ENCODE peak calls at places on chromosome 12, in nine cellular contexts. K is AG04450; G is uterus; P is naive thymus-derived CD4-positive, alpha-beta T cell; V is kidney; U is HepG2; I is psoas muscle; O is RWPE2; R is stomach. Z is an unnamed sample.

GRCh38 chr12:13661005-13661887 is 320.2 kb downstream of the GRIN2B start:
- DNase-seq in K (peak; percentile 3), G (peak; percentile 17), P (peak; percentile 20), V (peak; percentile 43), U (peak; percentile 17), I (peak; percentile 50), O (no peak), R (peak; percentile 61), Z (peak; percentile 23)

GRCh38 chr12:126389215-126389841 is 1324.1 kb downstream of the AACS start:
- DNase-seq in K (peak; percentile 6), G (no peak), P (no peak), V (no peak), U (no peak), I (no peak), O (no peak), R (no peak), Z (no peak)

GRCh38 chr12:132764231-132764630 is 2.6 kb upstream of the ANKLE2 start:
- DNase-seq in K (no peak), G (no peak), P (no peak), V (peak; percentile 41), U (no peak), I (peak; percentile 32), O (no peak), R (no peak), Z (peak; percentile 53)

GRCh38 chr12:122858171-122858570 is 22.9 kb downstream of the HIP1R start:
- DNase-seq in K (no peak), G (no peak), P (no peak), V (peak; percentile 72), U (no peak), I (peak; percentile 48), O (no peak), R (no peak), Z (peak; percentile 55)

GRCh38 chr12:57452181-57452936 is 2.7 kb upstream of the INHBE start:
- DNase-seq in K (peak; percentile 84), G (no peak), P (no peak), V (no peak), U (no peak), I (peak; percentile 64), O (no peak), R (no peak), Z (peak; percentile 58)

GRCh38 chr12:106672308-106673085 is 89.7 kb downstream of the RFX4 start:
- DNase-seq in K (no peak), G (no peak), P (no peak), V (no peak), U (no peak), I (no peak), O (no peak), R (no peak), Z (no peak)

GRCh38 chr12:117433878-117434277 is 72.5 kb upstream of the NOS1 start:
- DNase-seq in K (no peak), G (no peak), P (no peak), V (no peak), U (no peak), I (no peak), O (no peak), R (no peak), Z (no peak)

GRCh38 chr12:53131844-53132243 is 28.6 kb downstream of the SOAT2 start:
- DNase-seq in K (no peak), G (no peak), P (no peak), V (no peak), U (peak; percentile 45), I (no peak), O (no peak), R (no peak), Z (no peak)

DNA sequence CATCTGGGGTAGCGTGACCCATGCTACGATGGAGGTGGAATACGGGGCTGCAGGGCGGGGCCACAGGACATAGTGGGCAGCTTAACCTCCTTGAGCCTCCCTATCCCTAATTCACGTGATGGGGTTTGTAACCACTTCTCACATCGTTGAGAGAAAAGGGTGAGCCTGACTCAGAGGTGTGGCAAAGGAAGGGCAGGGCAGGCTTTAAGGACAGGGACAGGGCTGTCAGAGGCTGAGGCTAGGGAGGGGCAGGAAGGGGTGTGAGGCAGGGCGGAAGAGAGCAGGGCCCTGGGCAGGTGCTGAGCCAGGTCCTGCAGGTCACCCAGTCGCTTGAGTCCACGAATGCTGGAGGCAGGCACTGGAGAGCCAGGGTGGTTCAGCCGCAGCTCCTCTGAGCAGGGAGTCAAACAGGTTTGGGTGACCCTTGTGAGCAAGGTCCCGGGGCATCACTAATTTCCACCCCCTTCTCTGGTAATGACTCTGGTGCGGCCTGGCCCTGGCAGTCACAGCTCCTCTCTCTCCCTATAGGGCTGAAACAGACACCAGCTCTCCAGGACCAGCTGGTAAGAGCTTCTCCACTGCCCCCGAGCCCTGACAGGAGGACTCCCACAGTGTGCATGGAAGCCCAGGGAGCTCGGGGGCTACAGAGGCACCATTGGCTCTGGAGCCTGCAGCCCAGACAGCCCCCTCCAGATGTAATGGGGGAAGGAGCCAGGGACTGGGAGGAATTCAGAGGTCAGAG is 7.4 kb upstream of the AQP2 start:
- DNase-seq in K (no peak), G (no peak), P (no peak), V (peak; percentile 72), U (no peak), I (no peak), O (no peak), R (peak; percentile 56), Z (no peak)
- H3K27ac ChIP-seq in K (no peak overlapping the region), G (no peak overlapping the region), P (no peak overlapping the region), V (no peak overlapping the region), U (no peak overlapping the region), I (no peak overlapping the region), O (no peak overlapping the region), R (no peak overlapping the region), Z (no peak overlapping the region)

GRCh38 chr12:120238839-120239445 is 26.6 kb downstream of the PXN start:
- DNase-seq in K (no peak), G (no peak), P (no peak), V (peak; percentile 56), U (no peak), I (no peak), O (no peak), R (no peak), Z (peak; percentile 44)

GRCh38 chr12:120236124-120236398 is 29.5 kb downstream of the PXN start:
- DNase-seq in K (no peak), G (no peak), P (no peak), V (no peak), U (no peak), I (peak; percentile 60), O (no peak), R (no peak), Z (no peak)

GRCh38 chr12:120240495-120240833 is 25.1 kb downstream of the PXN start:
- DNase-seq in K (no peak), G (no peak), P (no peak), V (peak; percentile 61), U (no peak), I (no peak), O (no peak), R (no peak), Z (peak; percentile 52)

GRCh38 chr12:120239776-120240494 is 25.6 kb downstream of the PXN start:
- DNase-seq in K (no peak), G (no peak), P (no peak), V (peak; percentile 10), U (no peak), I (no peak), O (no peak), R (no peak), Z (no peak)

DNA sequence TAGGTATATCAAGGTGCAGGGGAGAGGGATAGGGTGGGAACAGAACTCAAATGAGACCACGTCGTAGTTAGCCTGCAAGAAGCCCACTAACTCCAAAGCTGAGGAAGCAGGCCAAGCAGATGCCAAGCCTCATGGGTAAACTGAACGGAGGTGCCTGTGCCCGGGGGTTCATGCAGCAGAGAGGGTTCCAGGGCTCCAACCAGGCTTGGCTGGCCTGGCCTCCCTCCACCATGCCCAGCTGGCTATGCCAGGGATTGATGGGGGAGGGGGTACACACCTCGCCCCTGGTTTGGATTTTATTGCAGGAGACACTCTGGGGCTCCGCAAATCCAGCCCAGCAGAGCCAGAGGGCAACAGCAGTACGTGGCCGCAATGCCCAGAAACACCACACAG is 27.3 kb downstream of the PXN start:
- DNase-seq in K (no peak), G (no peak), P (no peak), V (peak; percentile 65), U (no peak), I (no peak), O (no peak), R (no peak), Z (no peak)
- H3K27ac ChIP-seq in K (peak overlapping the region; percentile 78), G (peak overlapping the region; percentile 68), P (peak overlapping the region; percentile 43), V (no peak overlapping the region), U (no peak overlapping the region), I (peak overlapping the region; percentile 99), O (peak overlapping the region; percentile 100), R (no peak overlapping the region), Z (peak overlapping the region; percentile 88)

GRCh38 chr12:95116773-95117172 is 43.4 kb upstream of the NR2C1 start:
- DNase-seq in K (no peak), G (no peak), P (no peak), V (no peak), U (no peak), I (no peak), O (peak; percentile 73), R (no peak), Z (no peak)
- H3K27ac ChIP-seq in K (no peak overlapping the region), G (peak overlapping the region; percentile 87), P (no peak overlapping the region), V (no peak overlapping the region), U (no peak overlapping the region), I (no peak overlapping the region), O (peak overlapping the region; percentile 99), R (no peak overlapping the region), Z (no peak overlapping the region)

GRCh38 chr12:65667932-65668331 is 156.4 kb upstream of the HMGA2 start:
- DNase-seq in K (no peak), G (no peak), P (no peak), V (no peak), U (no peak), I (no peak), O (no peak), R (no peak), Z (no peak)
- H3K27ac ChIP-seq in K (no peak overlapping the region), G (no peak overlapping the region), P (no peak overlapping the region), V (no peak overlapping the region), U (no peak overlapping the region), I (no peak overlapping the region), O (peak overlapping the region; percentile 99), R (no peak overlapping the region), Z (no peak overlapping the region)

Z was measured in right cardiac atrium.